ENCODE peak calls at places on chromosomes 7 and 10, in four cellular contexts. X is HT-29, D is HCEC 1CT, O is left cardiac atrium. Y is an unnamed sample.

GRCh38 chr7:101990811-101991418 is 173.5 kb downstream of the CUX1 start:
- DNase-seq in O (no peak), X (no peak), D (no peak), Y (no peak)

GRCh38 chr10:132421377-132422168 is 24.6 kb downstream of the PWWP2B start:
- DNase-seq in D (no peak), O (peak), X (peak), Y (no peak)

GRCh38 chr7:9083837-9084236 is 650.4 kb downstream of the NXPH1 start:
- DNase-seq in X (no peak), O (no peak), D (no peak), Y (no peak)

GRCh38 chr7:29230871-29231345 is 36.3 kb downstream of the CHN2 start:
- DNase-seq in X (no peak), O (no peak), D (no peak), Y (peak)

GRCh38 chr10:124138195-124138882 is 44.9 kb upstream of the CHST15 start:
- DNase-seq in D (no peak), O (no peak), X (no peak), Y (no peak)

GRCh38 chr10:75959209-75959608 is 527.8 kb downstream of the LRMDA start:
- DNase-seq in D (peak), X (no peak), O (no peak), Y (no peak)

GRCh38 chr10:93468532-93469213 is 13.5 kb downstream of the MYOF start:
- DNase-seq in D (peak), O (no peak), X (peak), Y (no peak)

GRCh38 chr10:92419740-92420553 is 129.0 kb downstream of the MARCHF5 start:
- DNase-seq in X (no peak), O (peak), D (peak), Y (no peak)

GRCh38 chr10:26090762-26091161 is 125.8 kb upstream of the GAD2 start:
- DNase-seq in D (no peak), O (no peak), X (no peak), Y (no peak)

GRCh38 chr7:74272305-74273038 is 16.7 kb upstream of the CLIP2 start:
- DNase-seq in X (no peak), D (peak), O (peak), Y (no peak)

GRCh38 chr10:22246680-22247391 is 29.0 kb upstream of the EBLN1 start:
- DNase-seq in D (peak), O (no peak), X (peak), Y (no peak)

GRCh38 chr7:34219153-34219552 is 313.8 kb downstream of the BMPER start:
- DNase-seq in D (no peak), O (no peak), X (no peak), Y (no peak)

Y was measured in cerebellar nuclear complex.